ENCODE peak calls at places on chromosomes 7 and 10, in four cellular contexts. One of them, this sample, is unnamed.

GRCh38 chr7:32075612-32076011 is 5.4 kb upstream of the PDE1C start:
- DNase-seq in activated T-cell treated with anti-CD3 and anti-CD28 coated beads, Interleukin-2, amount 50 U/mL, for 4 hours: no peak
- DNase-seq in fibroblast of villous mesenchyme: no peak
- DNase-seq in AG04450: no peak
- DNase-seq in this sample: no peak

GRCh38 chr10:99345350-99345749 is 16.2 kb downstream of the CNNM1 start:
- DNase-seq in activated T-cell treated with anti-CD3 and anti-CD28 coated beads, Interleukin-2, amount 50 U/mL, for 4 hours: no peak
- DNase-seq in fibroblast of villous mesenchyme: no peak
- DNase-seq in AG04450: no peak
- DNase-seq in this sample: no peak

GRCh38 chr10:93999401-93999851 is 5.7 kb downstream of the PLCE1 start:
- DNase-seq in activated T-cell treated with anti-CD3 and anti-CD28 coated beads, Interleukin-2, amount 50 U/mL, for 4 hours: no peak
- DNase-seq in fibroblast of villous mesenchyme: peak; percentile 67
- DNase-seq in AG04450: peak; percentile 30
- DNase-seq in this sample: peak; percentile 82

GRCh38 chr10:43265799-43266721 is 805 bp downstream of the RASGEF1A start:
- DNase-seq in activated T-cell treated with anti-CD3 and anti-CD28 coated beads, Interleukin-2, amount 50 U/mL, for 4 hours: peak; percentile 31
- DNase-seq in fibroblast of villous mesenchyme: no peak
- DNase-seq in AG04450: no peak
- DNase-seq in this sample: no peak

GRCh38 chr10:96532523-96532922 is 18.8 kb upstream of the TLL2 start:
- DNase-seq in activated T-cell treated with anti-CD3 and anti-CD28 coated beads, Interleukin-2, amount 50 U/mL, for 4 hours: no peak
- DNase-seq in fibroblast of villous mesenchyme: peak; percentile 82
- DNase-seq in AG04450: no peak
- DNase-seq in this sample: peak; percentile 25

GRCh38 chr10:49106451-49106850 is 8.9 kb downstream of the VSTM4 start:
- DNase-seq in activated T-cell treated with anti-CD3 and anti-CD28 coated beads, Interleukin-2, amount 50 U/mL, for 4 hours: no peak
- DNase-seq in fibroblast of villous mesenchyme: no peak
- DNase-seq in AG04450: no peak
- DNase-seq in this sample: no peak

GRCh38 chr7:92742186-92742585 is 94.2 kb downstream of the CDK6 start:
- DNase-seq in activated T-cell treated with anti-CD3 and anti-CD28 coated beads, Interleukin-2, amount 50 U/mL, for 4 hours: no peak
- DNase-seq in fibroblast of villous mesenchyme: no peak
- DNase-seq in AG04450: no peak
- DNase-seq in this sample: no peak

GRCh38 chr10:26800468-26800867 is 60.3 kb downstream of the ABI1 start:
- DNase-seq in activated T-cell treated with anti-CD3 and anti-CD28 coated beads, Interleukin-2, amount 50 U/mL, for 4 hours: no peak
- DNase-seq in fibroblast of villous mesenchyme: no peak
- DNase-seq in AG04450: no peak
- DNase-seq in this sample: no peak

GRCh38 chr10:28906011-28906411 is 228.7 kb downstream of the BAMBI start:
- DNase-seq in activated T-cell treated with anti-CD3 and anti-CD28 coated beads, Interleukin-2, amount 50 U/mL, for 4 hours: no peak
- DNase-seq in fibroblast of villous mesenchyme: no peak
- DNase-seq in AG04450: no peak
- DNase-seq in this sample: no peak

GRCh38 chr7:71787513-71787912 is 624.6 kb downstream of the CALN1 start:
- DNase-seq in activated T-cell treated with anti-CD3 and anti-CD28 coated beads, Interleukin-2, amount 50 U/mL, for 4 hours: no peak
- DNase-seq in fibroblast of villous mesenchyme: no peak
- DNase-seq in AG04450: no peak
- DNase-seq in this sample: no peak

GRCh38 chr7:68006619-68007018 is 1010.0 kb downstream of the TYW1 start:
- DNase-seq in activated T-cell treated with anti-CD3 and anti-CD28 coated beads, Interleukin-2, amount 50 U/mL, for 4 hours: no peak
- DNase-seq in fibroblast of villous mesenchyme: no peak
- DNase-seq in AG04450: no peak
- DNase-seq in this sample: no peak

GRCh38 chr10:110794808-110795207 is 76.9 kb upstream of the PDCD4 start:
- DNase-seq in activated T-cell treated with anti-CD3 and anti-CD28 coated beads, Interleukin-2, amount 50 U/mL, for 4 hours: no peak
- DNase-seq in fibroblast of villous mesenchyme: no peak
- DNase-seq in AG04450: no peak
- DNase-seq in this sample: no peak

GRCh38 chr7:7895004-7895650 is 73.5 kb upstream of the GLCCI1 start:
- DNase-seq in activated T-cell treated with anti-CD3 and anti-CD28 coated beads, Interleukin-2, amount 50 U/mL, for 4 hours: no peak
- DNase-seq in fibroblast of villous mesenchyme: no peak
- DNase-seq in AG04450: no peak
- DNase-seq in this sample: no peak

GRCh38 chr10:76017026-76017732 is 585.8 kb downstream of the LRMDA start:
- DNase-seq in activated T-cell treated with anti-CD3 and anti-CD28 coated beads, Interleukin-2, amount 50 U/mL, for 4 hours: no peak
- DNase-seq in fibroblast of villous mesenchyme: no peak
- DNase-seq in AG04450: no peak
- DNase-seq in this sample: no peak